ENCODE peak calls at places on chromosome 17, in four cellular contexts. One of them, this sample, is unnamed.

GRCh38 chr17:81481011-81481799 is 31.4 kb downstream of the ACTG1 start:
- DNase-seq in NCI-H510A treated with DMSO at 0.1 percent for 48 hours: peak; percentile 50
- DNase-seq in stimulated activated CD4-positive, alpha-beta T cell treated with anti-CD3 and anti-CD28 coated beads, Interleukin-2, amount 100 ng/mL, for 48 hours: peak; percentile 28
- DNase-seq in right cardiac atrium: peak; percentile 93
- DNase-seq in this sample: peak; percentile 76

GRCh38 chr17:75846701-75847594 is 2.7 kb upstream of the UNC13D start:
- DNase-seq in NCI-H510A treated with DMSO at 0.1 percent for 48 hours: peak; percentile 87
- DNase-seq in right cardiac atrium: no peak
- DNase-seq in stimulated activated CD4-positive, alpha-beta T cell treated with anti-CD3 and anti-CD28 coated beads, Interleukin-2, amount 100 ng/mL, for 48 hours: no peak
- DNase-seq in this sample: no peak

GRCh38 chr17:18993876-18994275 is 10.7 kb downstream of the FAM83G start:
- DNase-seq in right cardiac atrium: no peak
- DNase-seq in stimulated activated CD4-positive, alpha-beta T cell treated with anti-CD3 and anti-CD28 coated beads, Interleukin-2, amount 100 ng/mL, for 48 hours: no peak
- DNase-seq in NCI-H510A treated with DMSO at 0.1 percent for 48 hours: no peak
- DNase-seq in this sample: no peak

GRCh38 chr17:15232517-15232915 is 32.6 kb downstream of the PMP22 start:
- DNase-seq in stimulated activated CD4-positive, alpha-beta T cell treated with anti-CD3 and anti-CD28 coated beads, Interleukin-2, amount 100 ng/mL, for 48 hours: no peak
- DNase-seq in right cardiac atrium: peak; percentile 61
- DNase-seq in NCI-H510A treated with DMSO at 0.1 percent for 48 hours: no peak
- DNase-seq in this sample: no peak

GRCh38 chr17:57115377-57115776 is 30.3 kb downstream of the AKAP1 start:
- DNase-seq in NCI-H510A treated with DMSO at 0.1 percent for 48 hours: no peak
- DNase-seq in stimulated activated CD4-positive, alpha-beta T cell treated with anti-CD3 and anti-CD28 coated beads, Interleukin-2, amount 100 ng/mL, for 48 hours: no peak
- DNase-seq in right cardiac atrium: no peak
- DNase-seq in this sample: no peak

GRCh38 chr17:30788918-30789317 is 35.6 kb downstream of the CRLF3 start:
- DNase-seq in right cardiac atrium: no peak
- DNase-seq in stimulated activated CD4-positive, alpha-beta T cell treated with anti-CD3 and anti-CD28 coated beads, Interleukin-2, amount 100 ng/mL, for 48 hours: no peak
- DNase-seq in NCI-H510A treated with DMSO at 0.1 percent for 48 hours: no peak
- DNase-seq in this sample: no peak

GRCh38 chr17:8846768-8847211 is 20.7 kb downstream of the PIK3R6 start:
- DNase-seq in stimulated activated CD4-positive, alpha-beta T cell treated with anti-CD3 and anti-CD28 coated beads, Interleukin-2, amount 100 ng/mL, for 48 hours: no peak
- DNase-seq in NCI-H510A treated with DMSO at 0.1 percent for 48 hours: no peak
- DNase-seq in right cardiac atrium: no peak
- DNase-seq in this sample: peak; percentile 75

GRCh38 chr17:2874211-2874686 is 78.0 kb downstream of the RAP1GAP2 start:
- DNase-seq in stimulated activated CD4-positive, alpha-beta T cell treated with anti-CD3 and anti-CD28 coated beads, Interleukin-2, amount 100 ng/mL, for 48 hours: no peak
- DNase-seq in right cardiac atrium: no peak
- DNase-seq in NCI-H510A treated with DMSO at 0.1 percent for 48 hours: no peak
- DNase-seq in this sample: peak; percentile 91

GRCh38 chr17:78774456-78774855 is 7.6 kb downstream of the CYTH1 start:
- DNase-seq in NCI-H510A treated with DMSO at 0.1 percent for 48 hours: no peak
- DNase-seq in right cardiac atrium: no peak
- DNase-seq in stimulated activated CD4-positive, alpha-beta T cell treated with anti-CD3 and anti-CD28 coated beads, Interleukin-2, amount 100 ng/mL, for 48 hours: no peak
- DNase-seq in this sample: no peak

GRCh38 chr17:67377727-67378443 is 804 bp downstream of the PITPNC1 start:
- DNase-seq in NCI-H510A treated with DMSO at 0.1 percent for 48 hours: peak; percentile 37
- DNase-seq in stimulated activated CD4-positive, alpha-beta T cell treated with anti-CD3 and anti-CD28 coated beads, Interleukin-2, amount 100 ng/mL, for 48 hours: no peak
- DNase-seq in right cardiac atrium: peak; percentile 81
- DNase-seq in this sample: peak; percentile 69

GRCh38 chr17:30300803-30301202 is 9.1 kb upstream of the BLMH start:
- DNase-seq in right cardiac atrium: no peak
- DNase-seq in stimulated activated CD4-positive, alpha-beta T cell treated with anti-CD3 and anti-CD28 coated beads, Interleukin-2, amount 100 ng/mL, for 48 hours: no peak
- DNase-seq in NCI-H510A treated with DMSO at 0.1 percent for 48 hours: no peak
- DNase-seq in this sample: no peak

GRCh38 chr17:49728425-49728824 is 20.7 kb upstream of the SLC35B1 start:
- DNase-seq in NCI-H510A treated with DMSO at 0.1 percent for 48 hours: no peak
- DNase-seq in stimulated activated CD4-positive, alpha-beta T cell treated with anti-CD3 and anti-CD28 coated beads, Interleukin-2, amount 100 ng/mL, for 48 hours: no peak
- DNase-seq in right cardiac atrium: no peak
- DNase-seq in this sample: no peak

GRCh38 chr17:50290074-50290702 is 15.9 kb downstream of the TMEM92 start:
- DNase-seq in NCI-H510A treated with DMSO at 0.1 percent for 48 hours: no peak
- DNase-seq in right cardiac atrium: peak; percentile 90
- DNase-seq in stimulated activated CD4-positive, alpha-beta T cell treated with anti-CD3 and anti-CD28 coated beads, Interleukin-2, amount 100 ng/mL, for 48 hours: no peak
- DNase-seq in this sample: no peak

GRCh38 chr17:72383053-72383847 is 262.4 kb downstream of the SOX9 start:
- DNase-seq in right cardiac atrium: peak; percentile 83
- DNase-seq in stimulated activated CD4-positive, alpha-beta T cell treated with anti-CD3 and anti-CD28 coated beads, Interleukin-2, amount 100 ng/mL, for 48 hours: no peak
- DNase-seq in NCI-H510A treated with DMSO at 0.1 percent for 48 hours: no peak
- DNase-seq in this sample: peak; percentile 85

GRCh38 chr17:7836596-7837374 is 2.8 kb downstream of the KDM6B start:
- DNase-seq in NCI-H510A treated with DMSO at 0.1 percent for 48 hours: peak; percentile 97
- DNase-seq in stimulated activated CD4-positive, alpha-beta T cell treated with anti-CD3 and anti-CD28 coated beads, Interleukin-2, amount 100 ng/mL, for 48 hours: peak; percentile 58
- DNase-seq in right cardiac atrium: peak; percentile 96
- DNase-seq in this sample: peak; percentile 100

GRCh38 chr17:27751622-27752490 is 48.5 kb downstream of the NOS2 start:
- DNase-seq in NCI-H510A treated with DMSO at 0.1 percent for 48 hours: no peak
- DNase-seq in stimulated activated CD4-positive, alpha-beta T cell treated with anti-CD3 and anti-CD28 coated beads, Interleukin-2, amount 100 ng/mL, for 48 hours: no peak
- DNase-seq in right cardiac atrium: no peak
- DNase-seq in this sample: peak; percentile 23

GRCh38 chr17:12667299-12667958 is 1.7 kb downstream of the MYOCD start:
- DNase-seq in NCI-H510A treated with DMSO at 0.1 percent for 48 hours: no peak
- DNase-seq in stimulated activated CD4-positive, alpha-beta T cell treated with anti-CD3 and anti-CD28 coated beads, Interleukin-2, amount 100 ng/mL, for 48 hours: no peak
- DNase-seq in right cardiac atrium: no peak
- DNase-seq in this sample: peak; percentile 78

GRCh38 chr17:82615084-82616020 is 32.9 kb downstream of the WDR45B start:
- DNase-seq in right cardiac atrium: no peak
- DNase-seq in stimulated activated CD4-positive, alpha-beta T cell treated with anti-CD3 and anti-CD28 coated beads, Interleukin-2, amount 100 ng/mL, for 48 hours: no peak
- DNase-seq in NCI-H510A treated with DMSO at 0.1 percent for 48 hours: no peak
- DNase-seq in this sample: peak; percentile 73

GRCh38 chr17:58308985-58309917 is 19.3 kb downstream of the TSPOAP1 start:
- DNase-seq in right cardiac atrium: peak; percentile 16
- DNase-seq in NCI-H510A treated with DMSO at 0.1 percent for 48 hours: no peak
- DNase-seq in stimulated activated CD4-positive, alpha-beta T cell treated with anti-CD3 and anti-CD28 coated beads, Interleukin-2, amount 100 ng/mL, for 48 hours: no peak
- DNase-seq in this sample: no peak

GRCh38 chr17:55301521-55302406 is 37.0 kb downstream of the HLF start:
- DNase-seq in stimulated activated CD4-positive, alpha-beta T cell treated with anti-CD3 and anti-CD28 coated beads, Interleukin-2, amount 100 ng/mL, for 48 hours: no peak
- DNase-seq in right cardiac atrium: no peak
- DNase-seq in NCI-H510A treated with DMSO at 0.1 percent for 48 hours: peak; percentile 50
- DNase-seq in this sample: no peak

GRCh38 chr17:62740066-62740465 is 68.0 kb downstream of the MARCHF10 start:
- DNase-seq in NCI-H510A treated with DMSO at 0.1 percent for 48 hours: no peak
- DNase-seq in right cardiac atrium: no peak
- DNase-seq in stimulated activated CD4-positive, alpha-beta T cell treated with anti-CD3 and anti-CD28 coated beads, Interleukin-2, amount 100 ng/mL, for 48 hours: no peak
- DNase-seq in this sample: peak; percentile 70

GRCh38 chr17:54455251-54455868 is 445.3 kb upstream of the TOM1L1 start:
- DNase-seq in right cardiac atrium: no peak
- DNase-seq in NCI-H510A treated with DMSO at 0.1 percent for 48 hours: no peak
- DNase-seq in stimulated activated CD4-positive, alpha-beta T cell treated with anti-CD3 and anti-CD28 coated beads, Interleukin-2, amount 100 ng/mL, for 48 hours: no peak
- DNase-seq in this sample: no peak

GRCh38 chr17:61570118-61570517 is 20.9 kb downstream of the NACA2 start:
- DNase-seq in right cardiac atrium: no peak
- DNase-seq in stimulated activated CD4-positive, alpha-beta T cell treated with anti-CD3 and anti-CD28 coated beads, Interleukin-2, amount 100 ng/mL, for 48 hours: no peak
- DNase-seq in NCI-H510A treated with DMSO at 0.1 percent for 48 hours: no peak
- DNase-seq in this sample: no peak

GRCh38 chr17:4199818-4200402 is 56.9 kb downstream of the CYB5D2 start:
- DNase-seq in NCI-H510A treated with DMSO at 0.1 percent for 48 hours: peak; percentile 15
- DNase-seq in right cardiac atrium: no peak
- DNase-seq in stimulated activated CD4-positive, alpha-beta T cell treated with anti-CD3 and anti-CD28 coated beads, Interleukin-2, amount 100 ng/mL, for 48 hours: peak; percentile 28
- DNase-seq in this sample: peak; percentile 58

GRCh38 chr17:43396491-43397060 is 2.2 kb upstream of the ARL4D start:
- DNase-seq in stimulated activated CD4-positive, alpha-beta T cell treated with anti-CD3 and anti-CD28 coated beads, Interleukin-2, amount 100 ng/mL, for 48 hours: no peak
- DNase-seq in NCI-H510A treated with DMSO at 0.1 percent for 48 hours: no peak
- DNase-seq in right cardiac atrium: no peak
- DNase-seq in this sample: no peak

GRCh38 chr17:48587276-48588073 is 2.6 kb downstream of the HOXB3 start:
- DNase-seq in stimulated activated CD4-positive, alpha-beta T cell treated with anti-CD3 and anti-CD28 coated beads, Interleukin-2, amount 100 ng/mL, for 48 hours: no peak
- DNase-seq in NCI-H510A treated with DMSO at 0.1 percent for 48 hours: peak; percentile 99
- DNase-seq in right cardiac atrium: no peak
- DNase-seq in this sample: no peak

GRCh38 chr17:57682667-57683066 is 62.4 kb downstream of the CCDC182 start:
- DNase-seq in NCI-H510A treated with DMSO at 0.1 percent for 48 hours: no peak
- DNase-seq in stimulated activated CD4-positive, alpha-beta T cell treated with anti-CD3 and anti-CD28 coated beads, Interleukin-2, amount 100 ng/mL, for 48 hours: no peak
- DNase-seq in right cardiac atrium: no peak
- DNase-seq in this sample: no peak

GRCh38 chr17:83180996-83181481 is 101.6 kb downstream of the METRNL start:
- DNase-seq in stimulated activated CD4-positive, alpha-beta T cell treated with anti-CD3 and anti-CD28 coated beads, Interleukin-2, amount 100 ng/mL, for 48 hours: no peak
- DNase-seq in right cardiac atrium: no peak
- DNase-seq in NCI-H510A treated with DMSO at 0.1 percent for 48 hours: no peak
- DNase-seq in this sample: peak; percentile 31

GRCh38 chr17:31015639-31016038 is 44.8 kb downstream of the RNF135 start:
- DNase-seq in NCI-H510A treated with DMSO at 0.1 percent for 48 hours: no peak
- DNase-seq in stimulated activated CD4-positive, alpha-beta T cell treated with anti-CD3 and anti-CD28 coated beads, Interleukin-2, amount 100 ng/mL, for 48 hours: no peak
- DNase-seq in right cardiac atrium: no peak
- DNase-seq in this sample: no peak

GRCh38 chr17:82871056-82871775 is 31.4 kb upstream of the ZNF750 start:
- DNase-seq in stimulated activated CD4-positive, alpha-beta T cell treated with anti-CD3 and anti-CD28 coated beads, Interleukin-2, amount 100 ng/mL, for 48 hours: no peak
- DNase-seq in NCI-H510A treated with DMSO at 0.1 percent for 48 hours: no peak
- DNase-seq in right cardiac atrium: peak; percentile 38
- DNase-seq in this sample: no peak